ENCODE peak calls at places on chromosomes 11 and 22, in ten cellular contexts. W is left ventricle myocardium inferior, A is iPS DF 6.9, R is spleen, K is BE2C, O is A549, E is neuronal stem cell, C is astrocyte, G is mammary epithelial cell, P is gastrocnemius medialis. I is an unnamed sample.

GRCh38 chr22:19066531-19067271 is 55.5 kb downstream of the DGCR2 start:
- DNase-seq in W (no peak), A (no peak), R (peak; percentile 44), K (no peak), O (no peak), E (no peak), C (peak; percentile 67), G (peak; percentile 72), P (peak; percentile 42), I (no peak)

GRCh38 chr22:39616781-39617180 is 46.2 kb downstream of the CACNA1I start:
- DNase-seq in W (no peak), A (no peak), R (no peak), K (no peak), O (no peak), E (no peak), C (no peak), G (no peak), P (no peak), I (no peak)

GRCh38 chr11:73838443-73839122 is 38.1 kb downstream of the COA4 start:
- DNase-seq in W (no peak), A (no peak), R (no peak), K (no peak), O (no peak), E (no peak), C (peak; percentile 67), G (peak; percentile 4), P (no peak), I (no peak)

GRCh38 chr22:27662359-27663030 is 139.1 kb downstream of the MN1 start:
- DNase-seq in W (peak; percentile 84), A (no peak), R (no peak), K (peak; percentile 64), O (no peak), E (no peak), C (no peak), G (no peak), P (no peak), I (no peak)

GRCh38 chr22:16915711-16916110 is 90.5 kb upstream of the XKR3 start:
- DNase-seq in W (no peak), A (no peak), R (no peak), K (no peak), O (no peak), E (no peak), C (no peak), G (peak; percentile 60), P (no peak), I (no peak)

GRCh38 chr11:66172146-66172545 is 96.3 kb upstream of the RAB1B start:
- DNase-seq in W (no peak), A (no peak), R (no peak), K (no peak), O (peak; percentile 29), E (no peak), C (peak; percentile 81), G (peak; percentile 58), P (no peak), I (no peak)

GRCh38 chr22:26756675-26757293 is 99.4 kb downstream of the MIAT start:
- DNase-seq in W (peak; percentile 55), A (no peak), R (peak; percentile 75), K (peak; percentile 75), O (no peak), E (peak; percentile 67), C (peak; percentile 82), G (peak; percentile 36), P (no peak), I (peak; percentile 65)

GRCh38 chr11:15913261-15913660 is 443.1 kb downstream of the SOX6 start:
- DNase-seq in W (no peak), A (no peak), R (no peak), K (no peak), O (no peak), E (no peak), C (no peak), G (no peak), P (no peak), I (no peak)

GRCh38 chr22:35131423-35132050 is 65.6 kb downstream of the ISX start:
- DNase-seq in W (no peak), A (no peak), R (peak; percentile 6), K (no peak), O (no peak), E (no peak), C (no peak), G (no peak), P (no peak), I (no peak)

GRCh38 chr11:70841264-70841663 is 411.1 kb downstream of the SHANK2 start:
- DNase-seq in W (no peak), A (no peak), R (no peak), K (no peak), O (no peak), E (no peak), C (no peak), G (no peak), P (no peak), I (no peak)

GRCh38 chr11:63985812-63986155 is 454 bp upstream of the OTUB1 start:
- DNase-seq in W (no peak), A (no peak), R (peak; percentile 94), K (no peak), O (no peak), E (no peak), C (no peak), G (no peak), P (no peak), I (no peak)

GRCh38 chr22:36461665-36462474 is 19.6 kb downstream of the TXN2 start:
- DNase-seq in W (peak; percentile 38), A (no peak), R (no peak), K (peak; percentile 56), O (peak; percentile 90), E (no peak), C (peak; percentile 95), G (peak; percentile 92), P (peak; percentile 50), I (peak; percentile 90)

GRCh38 chr22:36460202-36460601 is 21.2 kb downstream of the TXN2 start:
- DNase-seq in W (no peak), A (no peak), R (no peak), K (no peak), O (no peak), E (no peak), C (no peak), G (no peak), P (no peak), I (no peak)

GRCh38 chr22:36464715-36465231 is 16.7 kb downstream of the TXN2 start:
- DNase-seq in W (no peak), A (no peak), R (no peak), K (no peak), O (no peak), E (no peak), C (no peak), G (no peak), P (no peak), I (no peak)

GRCh38 chr22:36463783-36464184 is 17.7 kb downstream of the TXN2 start:
- DNase-seq in W (peak; percentile 54), A (no peak), R (peak; percentile 90), K (no peak), O (no peak), E (no peak), C (no peak), G (no peak), P (no peak), I (no peak)

GRCh38 chr22:36462475-36462790 is 19.0 kb downstream of the TXN2 start:
- DNase-seq in W (no peak), A (no peak), R (no peak), K (no peak), O (no peak), E (no peak), C (no peak), G (no peak), P (no peak), I (no peak)
- H3K4me1 ChIP-seq in W (peaks cover 81% of the 10 kb centered on the region), A (peaks cover 13% of the 10 kb centered on the region), R (peaks cover 81% of the 10 kb centered on the region), K (peaks cover 5% of the 10 kb centered on the region), O (peaks cover 73% of the 10 kb centered on the region), E (peaks cover 7% of the 10 kb centered on the region), C (peaks cover 47% of the 10 kb centered on the region), G (peaks cover 41% of the 10 kb centered on the region), P (peaks cover 68% of the 10 kb centered on the region), I (peaks cover 71% of the 10 kb centered on the region)

DNA sequence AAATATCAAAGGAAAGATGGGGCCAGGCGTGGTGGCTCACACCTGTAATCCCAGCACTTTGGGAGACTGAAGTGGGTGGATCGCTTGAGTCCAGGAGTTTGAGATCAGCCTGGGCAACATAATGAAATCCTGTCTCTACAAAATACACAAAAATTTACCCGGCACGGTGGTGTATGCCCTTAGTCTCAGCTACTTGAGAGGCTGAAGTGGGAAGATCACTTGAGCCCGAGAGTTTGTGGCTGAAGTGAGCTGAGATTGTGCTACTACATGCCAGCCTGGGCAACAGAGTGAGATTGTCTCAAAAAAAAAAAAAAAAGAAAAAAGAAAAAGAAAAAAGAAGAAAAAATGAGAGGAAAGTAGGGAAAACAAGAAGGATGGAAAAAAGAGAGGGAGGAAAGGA is 3.8 kb upstream of the TRIM6 start:
- DNase-seq in W (no peak), A (no peak), R (no peak), K (no peak), O (no peak), E (no peak), C (no peak), G (no peak), P (no peak), I (no peak)
- H3K4me1 ChIP-seq in W (peaks cover 16% of the 10 kb centered on the region), A (no peaks in the 10 kb centered on the region), R (peaks cover 17% of the 10 kb centered on the region), K (no peaks in the 10 kb centered on the region), O (peaks cover 8% of the 10 kb centered on the region), E (no peaks in the 10 kb centered on the region), C (peaks cover 6% of the 10 kb centered on the region), G (peaks cover 5% of the 10 kb centered on the region), P (no peaks in the 10 kb centered on the region), I (no peaks in the 10 kb centered on the region)

GRCh38 chr11:27356624-27357222 is 6.3 kb downstream of the CCDC34 start:
- DNase-seq in W (no peak), A (no peak), R (no peak), K (no peak), O (no peak), E (no peak), C (no peak), G (no peak), P (no peak), I (no peak)

GRCh38 chr11:27357250-27357649 is 5.8 kb downstream of the CCDC34 start:
- DNase-seq in W (no peak), A (no peak), R (no peak), K (no peak), O (no peak), E (no peak), C (no peak), G (no peak), P (peak; percentile 45), I (peak; percentile 74)

GRCh38 chr11:27355575-27356104 is 7.4 kb downstream of the CCDC34 start:
- DNase-seq in W (no peak), A (no peak), R (no peak), K (no peak), O (no peak), E (no peak), C (no peak), G (no peak), P (no peak), I (no peak)

GRCh38 chr11:27362032-27362431 is 983 bp downstream of the CCDC34 start:
- DNase-seq in W (no peak), A (no peak), R (no peak), K (no peak), O (no peak), E (no peak), C (no peak), G (no peak), P (no peak), I (no peak)

GRCh38 chr11:27358306-27358705 is 4.7 kb downstream of the CCDC34 start:
- DNase-seq in W (no peak), A (no peak), R (no peak), K (no peak), O (no peak), E (no peak), C (no peak), G (peak; percentile 11), P (no peak), I (no peak)
- H3K4me1 ChIP-seq in W (peaks cover 23% of the 10 kb centered on the region), A (peaks cover 2% of the 10 kb centered on the region), R (peaks cover 45% of the 10 kb centered on the region), K (no peaks in the 10 kb centered on the region), O (peaks cover 56% of the 10 kb centered on the region), E (peaks cover 15% of the 10 kb centered on the region), C (peaks cover 8% of the 10 kb centered on the region), G (peaks cover 10% of the 10 kb centered on the region), P (peaks cover 5% of the 10 kb centered on the region), I (peaks cover 10% of the 10 kb centered on the region)

GRCh38 chr11:118912742-118913410 is 12.8 kb downstream of the BCL9L start:
- DNase-seq in W (no peak), A (no peak), R (peak; percentile 77), K (no peak), O (peak; percentile 62), E (no peak), C (no peak), G (peak; percentile 74), P (no peak), I (no peak)
- H3K4me1 ChIP-seq in W (peaks cover 100% of the 10 kb centered on the region), A (peaks cover 44% of the 10 kb centered on the region), R (peaks cover 100% of the 10 kb centered on the region), K (peaks cover 77% of the 10 kb centered on the region), O (peaks cover 83% of the 10 kb centered on the region), E (peaks cover 66% of the 10 kb centered on the region), C (peaks cover 94% of the 10 kb centered on the region), G (peaks cover 90% of the 10 kb centered on the region), P (peaks cover 98% of the 10 kb centered on the region), I (peaks cover 75% of the 10 kb centered on the region)